ENCODE peak calls at places on chromosomes 1 and 21, in five cellular contexts. One of them, this sample, is unnamed.

GRCh38 chr1:39129514-39129913 is 75.0 kb upstream of the MACF1 start:
- DNase-seq in H1: no peak
- DNase-seq in mesenchymal stem cell: peak; percentile 72
- DNase-seq in IMR-90: peak; percentile 58
- DNase-seq in neuronal stem cell: no peak
- DNase-seq in this sample: peak; percentile 70

GRCh38 chr1:211356723-211357418 is 30.2 kb downstream of the TRAF5 start:
- DNase-seq in H1: no peak
- DNase-seq in mesenchymal stem cell: no peak
- DNase-seq in IMR-90: peak; percentile 75
- DNase-seq in neuronal stem cell: no peak
- DNase-seq in this sample: no peak

GRCh38 chr1:41399148-41399795 is 38.0 kb downstream of the FOXO6 start:
- DNase-seq in H1: no peak
- DNase-seq in mesenchymal stem cell: no peak
- DNase-seq in IMR-90: no peak
- DNase-seq in neuronal stem cell: no peak
- DNase-seq in this sample: peak; percentile 60

GRCh38 chr1:41361495-41362356 is 492 bp downstream of the FOXO6 start:
- DNase-seq in H1: no peak
- DNase-seq in mesenchymal stem cell: no peak
- DNase-seq in IMR-90: no peak
- DNase-seq in neuronal stem cell: no peak
- DNase-seq in this sample: peak; percentile 50

GRCh38 chr1:243598433-243598832 is 251.6 kb downstream of the AKT3 start:
- DNase-seq in H1: no peak
- DNase-seq in mesenchymal stem cell: peak; percentile 52
- DNase-seq in IMR-90: peak; percentile 93
- DNase-seq in neuronal stem cell: no peak
- DNase-seq in this sample: peak; percentile 36

GRCh38 chr1:67748630-67749029 is 63.6 kb downstream of the GADD45A start:
- DNase-seq in H1: no peak
- DNase-seq in mesenchymal stem cell: peak; percentile 81
- DNase-seq in IMR-90: peak; percentile 84
- DNase-seq in neuronal stem cell: no peak
- DNase-seq in this sample: no peak

GRCh38 chr1:156419863-156420208 is 50.8 kb downstream of the RHBG start:
- DNase-seq in H1: no peak
- DNase-seq in mesenchymal stem cell: no peak
- DNase-seq in IMR-90: no peak
- DNase-seq in neuronal stem cell: no peak
- DNase-seq in this sample: peak; percentile 82

GRCh38 chr1:158999301-159000069 is 10.2 kb upstream of the IFI16 start:
- DNase-seq in H1: peak; percentile 82
- DNase-seq in mesenchymal stem cell: peak; percentile 93
- DNase-seq in IMR-90: peak; percentile 88
- DNase-seq in neuronal stem cell: peak; percentile 78
- DNase-seq in this sample: peak; percentile 99

GRCh38 chr1:168227620-168228019 is 1.8 kb downstream of the SFT2D2 start:
- DNase-seq in H1: no peak
- DNase-seq in mesenchymal stem cell: peak; percentile 59
- DNase-seq in IMR-90: no peak
- DNase-seq in neuronal stem cell: no peak
- DNase-seq in this sample: no peak

GRCh38 chr1:29682171-29682917 is 446.0 kb downstream of the PTPRU start:
- DNase-seq in H1: no peak
- DNase-seq in mesenchymal stem cell: no peak
- DNase-seq in IMR-90: no peak
- DNase-seq in neuronal stem cell: no peak
- DNase-seq in this sample: no peak

GRCh38 chr1:86828024-86828423 is 85.9 kb downstream of the SELENOF start:
- DNase-seq in H1: no peak
- DNase-seq in mesenchymal stem cell: no peak
- DNase-seq in IMR-90: no peak
- DNase-seq in neuronal stem cell: no peak
- DNase-seq in this sample: no peak

GRCh38 chr1:76291737-76292136 is 217.2 kb downstream of the ST6GALNAC3 start:
- DNase-seq in H1: no peak
- DNase-seq in mesenchymal stem cell: no peak
- DNase-seq in IMR-90: no peak
- DNase-seq in neuronal stem cell: no peak
- DNase-seq in this sample: no peak

GRCh38 chr1:4781646-4782045 is 127.2 kb downstream of the AJAP1 start:
- DNase-seq in H1: no peak
- DNase-seq in mesenchymal stem cell: no peak
- DNase-seq in IMR-90: no peak
- DNase-seq in neuronal stem cell: no peak
- DNase-seq in this sample: no peak

GRCh38 chr1:2495026-2495425 is 18.9 kb downstream of the PLCH2 start:
- DNase-seq in H1: no peak
- DNase-seq in mesenchymal stem cell: no peak
- DNase-seq in IMR-90: no peak
- DNase-seq in neuronal stem cell: no peak
- DNase-seq in this sample: no peak

GRCh38 chr1:77424236-77424635 is 142.4 kb downstream of the AK5 start:
- DNase-seq in H1: no peak
- DNase-seq in mesenchymal stem cell: peak; percentile 53
- DNase-seq in IMR-90: peak; percentile 74
- DNase-seq in neuronal stem cell: no peak
- DNase-seq in this sample: no peak

GRCh38 chr1:26431979-26432695 is at the start of gene DHDDS:
- DNase-seq in H1: peak; percentile 95
- DNase-seq in mesenchymal stem cell: peak; percentile 97
- DNase-seq in IMR-90: peak; percentile 97
- DNase-seq in neuronal stem cell: peak; percentile 95
- DNase-seq in this sample: peak; percentile 99

GRCh38 chr1:183652547-183653467 is at the start of gene APOBEC4:
- DNase-seq in H1: no peak
- DNase-seq in mesenchymal stem cell: peak; percentile 13
- DNase-seq in IMR-90: no peak
- DNase-seq in neuronal stem cell: no peak
- DNase-seq in this sample: peak; percentile 41

GRCh38 chr1:57447551-57447950 is 23.7 kb upstream of the DAB1 start:
- DNase-seq in H1: no peak
- DNase-seq in mesenchymal stem cell: no peak
- DNase-seq in IMR-90: no peak
- DNase-seq in neuronal stem cell: no peak
- DNase-seq in this sample: peak; percentile 70

GRCh38 chr1:55155522-55155921 is 59.6 kb downstream of the USP24 start:
- DNase-seq in H1: no peak
- DNase-seq in mesenchymal stem cell: no peak
- DNase-seq in IMR-90: no peak
- DNase-seq in neuronal stem cell: no peak
- DNase-seq in this sample: peak; percentile 46

GRCh38 chr1:245856944-245857531 is 650.0 kb downstream of the SMYD3 start:
- DNase-seq in H1: no peak
- DNase-seq in mesenchymal stem cell: peak; percentile 73
- DNase-seq in IMR-90: peak; percentile 95
- DNase-seq in neuronal stem cell: no peak
- DNase-seq in this sample: peak; percentile 57

GRCh38 chr1:29676496-29676895 is 440.2 kb downstream of the PTPRU start:
- DNase-seq in H1: no peak
- DNase-seq in mesenchymal stem cell: no peak
- DNase-seq in IMR-90: no peak
- DNase-seq in neuronal stem cell: no peak
- DNase-seq in this sample: no peak

GRCh38 chr21:46646541-46647154 is 11.2 kb downstream of the PRMT2 start:
- DNase-seq in H1: no peak
- DNase-seq in mesenchymal stem cell: no peak
- DNase-seq in IMR-90: no peak
- DNase-seq in neuronal stem cell: no peak
- DNase-seq in this sample: no peak

GRCh38 chr1:17765444-17766411 is 10.6 kb downstream of the ACTL8 start:
- DNase-seq in H1: no peak
- DNase-seq in mesenchymal stem cell: peak; percentile 90
- DNase-seq in IMR-90: peak; percentile 98
- DNase-seq in neuronal stem cell: no peak
- DNase-seq in this sample: no peak

GRCh38 chr1:171455967-171456366 is 29.4 kb upstream of the PRRC2C start:
- DNase-seq in H1: no peak
- DNase-seq in mesenchymal stem cell: no peak
- DNase-seq in IMR-90: peak; percentile 11
- DNase-seq in neuronal stem cell: no peak
- DNase-seq in this sample: no peak

GRCh38 chr1:109754738-109755137 is 9.0 kb downstream of the EPS8L3 start:
- DNase-seq in H1: no peak
- DNase-seq in mesenchymal stem cell: no peak
- DNase-seq in IMR-90: no peak
- DNase-seq in neuronal stem cell: no peak
- DNase-seq in this sample: no peak

GRCh38 chr1:15684468-15685283 is 556 bp downstream of the PLEKHM2 start:
- DNase-seq in H1: no peak
- DNase-seq in mesenchymal stem cell: peak; percentile 66
- DNase-seq in IMR-90: no peak
- DNase-seq in neuronal stem cell: peak; percentile 23
- DNase-seq in this sample: peak; percentile 64

GRCh38 chr1:15681346-15682290 is 2.5 kb upstream of the PLEKHM2 start:
- DNase-seq in H1: no peak
- DNase-seq in mesenchymal stem cell: no peak
- DNase-seq in IMR-90: no peak
- DNase-seq in neuronal stem cell: no peak
- DNase-seq in this sample: no peak

GRCh38 chr1:15684042-15684461 is at the start of gene PLEKHM2:
- DNase-seq in H1: no peak
- DNase-seq in mesenchymal stem cell: peak; percentile 49
- DNase-seq in IMR-90: peak; percentile 35
- DNase-seq in neuronal stem cell: peak; percentile 32
- DNase-seq in this sample: no peak

GRCh38 chr1:15683411-15684039 is 595 bp upstream of the PLEKHM2 start:
- DNase-seq in H1: no peak
- DNase-seq in mesenchymal stem cell: no peak
- DNase-seq in IMR-90: no peak
- DNase-seq in neuronal stem cell: no peak
- DNase-seq in this sample: no peak

GRCh38 chr1:15682886-15683410 is 1.2 kb upstream of the PLEKHM2 start:
- DNase-seq in H1: no peak
- DNase-seq in mesenchymal stem cell: no peak
- DNase-seq in IMR-90: no peak
- DNase-seq in neuronal stem cell: no peak
- DNase-seq in this sample: no peak
- H2BK15ac ChIP-seq in H1: no peak overlapping the region
- H2BK15ac ChIP-seq in mesenchymal stem cell: no peak overlapping the region
- H2BK15ac ChIP-seq in IMR-90: no peak overlapping the region
- H2BK15ac ChIP-seq in neuronal stem cell: peak overlapping the region; percentile 84
- H2BK15ac ChIP-seq in this sample: peak overlapping the region; percentile 66

GRCh38 chr21:32515869-32516268 is 69.5 kb downstream of the TCP10L start:
- DNase-seq in H1: no peak
- DNase-seq in mesenchymal stem cell: no peak
- DNase-seq in IMR-90: peak; percentile 41
- DNase-seq in neuronal stem cell: no peak
- DNase-seq in this sample: no peak
- H2BK15ac ChIP-seq in H1: no peak overlapping the region
- H2BK15ac ChIP-seq in mesenchymal stem cell: no peak overlapping the region
- H2BK15ac ChIP-seq in IMR-90: no peak overlapping the region
- H2BK15ac ChIP-seq in neuronal stem cell: no peak overlapping the region
- H2BK15ac ChIP-seq in this sample: no peak overlapping the region

GRCh38 chr1:222880586-222880985 is 65.7 kb downstream of the DISP1 start:
- DNase-seq in H1: no peak
- DNase-seq in mesenchymal stem cell: peak; percentile 50
- DNase-seq in IMR-90: peak; percentile 84
- DNase-seq in neuronal stem cell: no peak
- DNase-seq in this sample: peak; percentile 7
- H2BK15ac ChIP-seq in H1: no peak overlapping the region
- H2BK15ac ChIP-seq in mesenchymal stem cell: no peak overlapping the region
- H2BK15ac ChIP-seq in IMR-90: no peak overlapping the region
- H2BK15ac ChIP-seq in neuronal stem cell: no peak overlapping the region
- H2BK15ac ChIP-seq in this sample: no peak overlapping the region

GRCh38 chr1:117146067-117146466 is 24.5 kb upstream of the TRIM45 start:
- DNase-seq in H1: no peak
- DNase-seq in mesenchymal stem cell: no peak
- DNase-seq in IMR-90: no peak
- DNase-seq in neuronal stem cell: no peak
- DNase-seq in this sample: no peak
- H2BK15ac ChIP-seq in H1: no peak overlapping the region
- H2BK15ac ChIP-seq in mesenchymal stem cell: no peak overlapping the region
- H2BK15ac ChIP-seq in IMR-90: peak overlapping the region; percentile 48
- H2BK15ac ChIP-seq in neuronal stem cell: no peak overlapping the region
- H2BK15ac ChIP-seq in this sample: peak overlapping the region; percentile 3

GRCh38 chr1:52553372-52554266 is 727 bp upstream of the TUT4 start:
- DNase-seq in H1: no peak
- DNase-seq in mesenchymal stem cell: peak; percentile 88
- DNase-seq in IMR-90: peak; percentile 86
- DNase-seq in neuronal stem cell: peak; percentile 89
- DNase-seq in this sample: peak; percentile 90
- H2BK15ac ChIP-seq in H1: no peak overlapping the region
- H2BK15ac ChIP-seq in mesenchymal stem cell: peak overlapping the region; percentile 95
- H2BK15ac ChIP-seq in IMR-90: peak overlapping the region; percentile 0
- H2BK15ac ChIP-seq in neuronal stem cell: peak overlapping the region; percentile 80
- H2BK15ac ChIP-seq in this sample: peak overlapping the region; percentile 59

GRCh38 chr1:99751877-99752504 is 14.4 kb downstream of the FRRS1 start:
- DNase-seq in H1: no peak
- DNase-seq in mesenchymal stem cell: no peak
- DNase-seq in IMR-90: no peak
- DNase-seq in neuronal stem cell: no peak
- DNase-seq in this sample: no peak
- H2BK15ac ChIP-seq in H1: no peak overlapping the region
- H2BK15ac ChIP-seq in mesenchymal stem cell: no peak overlapping the region
- H2BK15ac ChIP-seq in IMR-90: no peak overlapping the region
- H2BK15ac ChIP-seq in neuronal stem cell: no peak overlapping the region
- H2BK15ac ChIP-seq in this sample: no peak overlapping the region

GRCh38 chr1:111565957-111566356 is 53.6 kb upstream of the RAP1A start:
- DNase-seq in H1: no peak
- DNase-seq in mesenchymal stem cell: no peak
- DNase-seq in IMR-90: no peak
- DNase-seq in neuronal stem cell: no peak
- DNase-seq in this sample: no peak
- H2BK15ac ChIP-seq in H1: no peak overlapping the region
- H2BK15ac ChIP-seq in mesenchymal stem cell: no peak overlapping the region
- H2BK15ac ChIP-seq in IMR-90: peak overlapping the region; percentile 77
- H2BK15ac ChIP-seq in neuronal stem cell: no peak overlapping the region
- H2BK15ac ChIP-seq in this sample: no peak overlapping the region

GRCh38 chr1:186496452-186496851 is 35.5 kb upstream of the PDC start:
- DNase-seq in H1: no peak
- DNase-seq in mesenchymal stem cell: no peak
- DNase-seq in IMR-90: no peak
- DNase-seq in neuronal stem cell: no peak
- DNase-seq in this sample: no peak

GRCh38 chr1:186487163-186487562 is 26.2 kb upstream of the PDC start:
- DNase-seq in H1: no peak
- DNase-seq in mesenchymal stem cell: no peak
- DNase-seq in IMR-90: peak; percentile 67
- DNase-seq in neuronal stem cell: no peak
- DNase-seq in this sample: no peak

GRCh38 chr1:186494832-186495271 is 33.9 kb upstream of the PDC start:
- DNase-seq in H1: no peak
- DNase-seq in mesenchymal stem cell: no peak
- DNase-seq in IMR-90: no peak
- DNase-seq in neuronal stem cell: no peak
- DNase-seq in this sample: no peak

GRCh38 chr1:186492531-186493291 is 31.8 kb upstream of the PDC start:
- DNase-seq in H1: no peak
- DNase-seq in mesenchymal stem cell: no peak
- DNase-seq in IMR-90: no peak
- DNase-seq in neuronal stem cell: no peak
- DNase-seq in this sample: no peak

GRCh38 chr1:186491351-186491750 is 30.4 kb upstream of the PDC start:
- DNase-seq in H1: no peak
- DNase-seq in mesenchymal stem cell: no peak
- DNase-seq in IMR-90: no peak
- DNase-seq in neuronal stem cell: no peak
- DNase-seq in this sample: no peak
- H2BK15ac ChIP-seq in H1: no peak overlapping the region
- H2BK15ac ChIP-seq in mesenchymal stem cell: no peak overlapping the region
- H2BK15ac ChIP-seq in IMR-90: no peak overlapping the region
- H2BK15ac ChIP-seq in neuronal stem cell: no peak overlapping the region
- H2BK15ac ChIP-seq in this sample: no peak overlapping the region